ENCODE peak calls at places on chromosomes 13 and 19, in four cellular contexts. H, D, N and Z are unnamed samples.

GRCh38 chr19:38079926-38080380 is 144.1 kb downstream of the DPF1 start:
- DNase-seq in H (peak), D (peak), N (peak), Z (no peak)

GRCh38 chr13:96491103-96491502 is 401.2 kb downstream of the HS6ST3 start:
- DNase-seq in H (no peak), D (no peak), N (no peak), Z (no peak)

GRCh38 chr13:28640861-28641599 is 17.9 kb upstream of the POMP start:
- DNase-seq in H (no peak), D (no peak), N (no peak), Z (no peak)

GRCh38 chr13:25630327-25630726 is 258.6 kb downstream of the ATP8A2 start:
- DNase-seq in H (no peak), D (no peak), N (no peak), Z (no peak)

GRCh38 chr19:43674630-43674982 is 4.6 kb upstream of the PLAUR start:
- DNase-seq in H (no peak), D (no peak), N (no peak), Z (no peak)

GRCh38 chr13:27242642-27243185 is 8.6 kb upstream of the RPL21 start:
- DNase-seq in H (no peak), D (no peak), N (no peak), Z (peak)

GRCh38 chr13:60411983-60412382 is 15.0 kb downstream of the TDRD3 start:
- DNase-seq in H (no peak), D (no peak), N (no peak), Z (no peak)

GRCh38 chr13:41122838-41123237 is 9.8 kb downstream of the KBTBD6 start:
- DNase-seq in H (no peak), D (no peak), N (no peak), Z (no peak)

GRCh38 chr19:58317481-58318072 is 9.2 kb upstream of the ZSCAN22 start:
- DNase-seq in H (no peak), D (no peak), N (no peak), Z (peak)

GRCh38 chr19:43780706-43781525 is at the start of gene KCNN4:
- DNase-seq in H (peak), D (no peak), N (no peak), Z (peak)

GRCh38 chr19:24032651-24033050 is 54.3 kb upstream of the ZNF254 start:
- DNase-seq in H (no peak), D (no peak), N (no peak), Z (no peak)

GRCh38 chr13:80011448-80012212 is 329.3 kb downstream of the SPRY2 start:
- DNase-seq in H (no peak), D (no peak), N (no peak), Z (no peak)

GRCh38 chr13:38473305-38473704 is 123.7 kb downstream of the UFM1 start:
- DNase-seq in H (no peak), D (no peak), N (no peak), Z (no peak)

GRCh38 chr19:45254044-45254531 is 3.0 kb downstream of the MARK4 start:
- DNase-seq in H (no peak), D (no peak), N (no peak), Z (peak)

GRCh38 chr13:36428083-36428482 is 4.2 kb upstream of the CCNA1 start:
- DNase-seq in H (no peak), D (no peak), N (no peak), Z (no peak)

GRCh38 chr19:33486936-33487793 is 34.4 kb downstream of the PEPD start:
- DNase-seq in H (no peak), D (no peak), N (no peak), Z (no peak)

GRCh38 chr19:35935911-35936737 is at the start of gene LRFN3:
- DNase-seq in H (peak), D (peak), N (no peak), Z (peak)

GRCh38 chr19:12938054-12938535 is 314 bp upstream of the CALR start:
- DNase-seq in H (peak), D (peak), N (peak), Z (peak)

GRCh38 chr13:96821971-96822370 is 172.3 kb downstream of the OXGR1 start:
- DNase-seq in H (no peak), D (no peak), N (no peak), Z (no peak)

GRCh38 chr19:29562299-29563297 is 36.8 kb downstream of the VSTM2B start:
- DNase-seq in H (no peak), D (no peak), N (no peak), Z (no peak)

GRCh38 chr13:26508885-26509284 is 48.6 kb upstream of the WASF3 start:
- DNase-seq in H (no peak), D (no peak), N (no peak), Z (no peak)

GRCh38 chr19:3976495-3977241 is 5.8 kb upstream of the DAPK3 start:
- DNase-seq in H (no peak), D (no peak), N (no peak), Z (no peak)

GRCh38 chr19:35783469-35784400 is 8.4 kb downstream of the ARHGAP33 start:
- DNase-seq in H (no peak), D (no peak), N (no peak), Z (peak)

GRCh38 chr19:2126879-2127518 is 24.4 kb downstream of the AP3D1 start:
- DNase-seq in H (no peak), D (no peak), N (no peak), Z (no peak)

GRCh38 chr19:19562665-19563347 is 24.7 kb downstream of the CILP2 start:
- DNase-seq in H (no peak), D (no peak), N (no peak), Z (peak)

GRCh38 chr13:112843392-112844250 is 125.4 kb upstream of the MCF2L start:
- DNase-seq in H (no peak), D (no peak), N (no peak), Z (no peak)

GRCh38 chr13:101140087-101140770 is 276.1 kb downstream of the NALCN start:
- DNase-seq in H (no peak), D (no peak), N (no peak), Z (no peak)

GRCh38 chr19:53624776-53625540 is 6.8 kb upstream of the DPRX start:
- DNase-seq in H (no peak), D (no peak), N (no peak), Z (no peak)

GRCh38 chr19:10018219-10018618 is 4.9 kb downstream of the RDH8 start:
- DNase-seq in H (no peak), D (no peak), N (no peak), Z (no peak)

GRCh38 chr13:75151081-75151643 is 330.8 kb downstream of the TBC1D4 start:
- DNase-seq in H (no peak), D (no peak), N (no peak), Z (no peak)

GRCh38 chr19:33532859-33533455 is 11.4 kb upstream of the PEPD start:
- DNase-seq in H (no peak), D (no peak), N (no peak), Z (no peak)

GRCh38 chr13:109790951-109791605 is 4.7 kb upstream of the IRS2 start:
- DNase-seq in H (no peak), D (peak), N (no peak), Z (no peak)

GRCh38 chr19:45498411-45499195 is at the start of gene PPM1N:
- DNase-seq in H (no peak), D (no peak), N (no peak), Z (peak)

GRCh38 chr19:46303702-46304397 is 7.0 kb downstream of the HIF3A start:
- DNase-seq in H (peak), D (no peak), N (no peak), Z (peak)

GRCh38 chr13:85141425-85141824 is 657.8 kb downstream of the SLITRK6 start:
- DNase-seq in H (no peak), D (no peak), N (no peak), Z (no peak)

GRCh38 chr19:4172861-4173473 is 9.4 kb downstream of the SIRT6 start:
- DNase-seq in H (peak), D (no peak), N (no peak), Z (peak)

GRCh38 chr13:50911051-50911690 is 1.6 kb downstream of the RNASEH2B start:
- DNase-seq in H (no peak), D (peak), N (no peak), Z (peak)

GRCh38 chr13:46906440-46906839 is 9.6 kb upstream of the HTR2A start:
- DNase-seq in H (no peak), D (no peak), N (no peak), Z (no peak)

DNA sequence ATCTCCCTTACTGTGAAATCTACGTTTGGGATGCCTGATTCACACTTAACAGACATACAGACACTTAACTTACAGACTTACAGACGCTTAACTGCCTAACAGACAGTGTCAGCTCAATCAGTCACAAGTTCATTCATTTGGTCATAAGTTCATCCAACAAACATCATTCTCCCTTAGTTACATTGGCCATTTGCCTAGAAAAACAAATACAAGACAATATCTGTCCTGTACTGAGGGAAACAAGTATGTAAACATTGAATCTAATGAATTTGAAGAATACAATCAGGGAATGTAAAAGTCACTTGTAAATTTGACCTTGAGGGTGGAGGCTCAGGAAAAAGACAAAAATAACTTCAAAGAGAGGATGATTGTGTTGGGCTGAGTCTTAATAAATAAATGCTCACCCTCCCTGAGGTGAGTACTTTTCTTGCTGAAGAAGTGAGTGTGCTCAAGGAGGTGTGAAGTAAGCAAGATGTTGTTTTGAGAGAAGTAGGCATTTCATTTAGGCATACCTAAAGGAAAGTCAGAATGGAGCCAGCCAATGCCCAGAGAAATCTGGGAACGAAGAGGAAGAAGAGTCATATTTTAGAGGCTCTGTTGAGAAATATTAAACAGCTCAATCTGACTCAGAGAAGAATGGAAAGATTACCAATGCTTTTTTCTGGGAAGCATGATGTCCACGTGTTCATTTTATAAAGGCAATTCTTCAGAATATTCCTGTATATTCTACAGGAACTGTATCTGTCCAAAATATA is 958.4 kb upstream of the SLC10A2 start:
- DNase-seq in H (no peak), D (no peak), N (no peak), Z (no peak)
- TF ChIP-seq ESRRA in H (no peak), D (no peak), N (no peak), Z (no peak)

GRCh38 chr13:94342436-94343242 is 136.8 kb downstream of the DCT start:
- DNase-seq in H (no peak), D (no peak), N (no peak), Z (no peak)

GRCh38 chr13:94344126-94344863 is 135.2 kb downstream of the DCT start:
- DNase-seq in H (no peak), D (peak), N (no peak), Z (no peak)

GRCh38 chr13:94343243-94343585 is 136.3 kb downstream of the DCT start:
- DNase-seq in H (no peak), D (no peak), N (no peak), Z (no peak)

GRCh38 chr13:94346261-94347019 is 133.0 kb downstream of the DCT start:
- DNase-seq in H (no peak), D (no peak), N (no peak), Z (no peak)

GRCh38 chr13:94345374-94346195 is 133.9 kb downstream of the DCT start:
- DNase-seq in H (no peak), D (peak), N (no peak), Z (no peak)
- TF ChIP-seq RFX5 in H (no peak), D (no peak), N (no peak), Z (no peak)

DNA sequence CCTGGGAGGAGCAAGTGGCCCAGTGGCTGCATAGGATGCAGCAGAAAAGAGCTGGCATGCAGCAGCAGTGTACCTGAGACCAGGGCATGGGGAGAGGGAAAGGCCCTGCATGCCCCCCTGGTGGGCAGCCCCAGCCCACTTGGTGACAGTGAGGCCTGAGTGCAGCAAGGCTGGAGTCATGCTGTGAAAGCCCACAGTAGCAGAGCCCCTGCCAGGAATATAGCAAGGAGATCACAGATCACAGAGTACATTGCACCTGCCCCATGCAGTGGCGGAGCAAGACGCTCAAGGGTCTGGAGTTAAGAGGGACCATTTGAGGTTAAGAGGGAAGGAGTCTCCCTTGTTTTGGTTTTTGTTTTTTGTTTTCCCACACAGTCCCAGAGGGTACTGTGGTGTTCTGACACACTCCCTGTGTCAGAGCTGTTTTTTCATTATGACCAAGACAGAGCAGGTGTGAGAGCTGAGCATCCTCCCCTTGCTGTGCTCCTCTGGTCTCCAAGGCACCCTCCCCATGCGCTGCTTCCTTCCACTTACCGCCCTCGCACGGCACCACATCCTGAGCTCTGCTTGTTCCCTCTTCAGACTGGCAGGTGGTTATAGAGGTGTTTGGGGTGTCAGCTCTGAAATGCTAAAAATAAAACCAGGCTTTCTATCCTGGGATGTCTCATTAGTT is 85.0 kb upstream of the UBL3 start:
- DNase-seq in H (no peak), D (no peak), N (peak), Z (no peak)
- TF ChIP-seq ESRRA in H (no peak), D (no peak), N (no peak), Z (no peak)

GRCh38 chr19:39677931-39678889 is 22.5 kb downstream of the LGALS16 start:
- DNase-seq in H (no peak), D (peak), N (no peak), Z (no peak)
- TF ChIP-seq RFX5 in H (no peak), D (no peak), N (no peak), Z (no peak)

GRCh38 chr13:47932953-47933687 is 68.0 kb downstream of the SUCLA2 start:
- DNase-seq in H (no peak), D (peak), N (no peak), Z (no peak)
- TF ChIP-seq ESRRA in H (no peak), D (no peak), N (no peak), Z (no peak)

DNA sequence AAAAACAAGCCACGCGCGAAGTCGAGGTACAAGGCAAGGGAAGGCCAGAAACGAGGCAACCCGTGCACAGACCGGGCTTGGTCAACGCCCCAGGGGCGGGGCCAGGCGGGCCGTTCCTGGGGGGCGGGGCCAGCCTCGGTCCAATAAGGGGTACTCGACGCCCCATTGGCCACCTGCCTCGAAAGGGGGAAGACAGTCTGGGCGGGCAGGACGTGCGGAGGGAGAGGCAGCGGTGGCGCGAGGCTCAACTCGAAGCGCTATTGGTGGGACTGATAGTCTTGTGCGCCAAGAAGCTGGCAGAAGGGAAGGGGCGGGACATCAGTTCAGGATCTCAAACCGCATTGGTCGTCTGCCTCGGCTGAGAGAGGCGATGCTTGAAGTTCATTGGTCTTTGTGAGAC is at the start of gene LYPD4:
- DNase-seq in H (no peak), D (no peak), N (no peak), Z (no peak)
- TF ChIP-seq RFX5 in H (no peak), D (no peak), N (no peak), Z (no peak)

GRCh38 chr19:15379996-15380647 is 535 bp upstream of the AKAP8 start:
- DNase-seq in H (peak), D (peak), N (no peak), Z (peak)
- TF ChIP-seq ESRRA in H (no peak), D (no peak), N (no peak), Z (peak)